ENCODE peak calls at places on chromosomes 2 and 18, in ten cellular contexts. V, X, E, R, C, A, I, O, J and T are unnamed samples.

GRCh38 chr18:70044626-70045025 is 97.0 kb upstream of the CD226 start:
- DNase-seq in V (no peak), X (no peak), E (peak; percentile 98), R (peak; percentile 79), C (peak; percentile 4), A (no peak), I (no peak), O (peak; percentile 96), J (peak; percentile 99), T (peak; percentile 59)

GRCh38 chr2:206392118-206392517 is 51.2 kb upstream of the ADAM23 start:
- DNase-seq in V (no peak), X (peak; percentile 72), E (peak; percentile 64), R (peak; percentile 57), C (peak; percentile 19), A (no peak), I (no peak), O (peak; percentile 64), J (peak; percentile 46), T (no peak)

GRCh38 chr2:39918886-39919285 is 139.8 kb upstream of the THUMPD2 start:
- DNase-seq in V (no peak), X (no peak), E (no peak), R (no peak), C (no peak), A (no peak), I (no peak), O (no peak), J (no peak), T (no peak)

GRCh38 chr2:124798551-124798950 is 773.5 kb downstream of the CNTNAP5 start:
- DNase-seq in V (no peak), X (no peak), E (no peak), R (no peak), C (no peak), A (no peak), I (no peak), O (no peak), J (no peak), T (no peak)

GRCh38 chr2:148720501-148720998 is 76.0 kb downstream of the EPC2 start:
- DNase-seq in V (no peak), X (no peak), E (no peak), R (peak; percentile 3), C (no peak), A (peak; percentile 40), I (no peak), O (peak; percentile 65), J (no peak), T (no peak)

GRCh38 chr18:50374753-50375391 is at the start of gene SKA1:
- DNase-seq in V (peak; percentile 85), X (peak; percentile 98), E (peak; percentile 94), R (peak; percentile 94), C (peak; percentile 86), A (peak; percentile 93), I (peak; percentile 95), O (peak; percentile 94), J (peak; percentile 86), T (peak; percentile 91)

GRCh38 chr2:156704612-156705011 is 268.4 kb downstream of the GPD2 start:
- DNase-seq in V (no peak), X (no peak), E (no peak), R (no peak), C (no peak), A (no peak), I (no peak), O (no peak), J (no peak), T (no peak)

GRCh38 chr2:120661551-120661950 is 74.1 kb upstream of the GLI2 start:
- DNase-seq in V (no peak), X (no peak), E (no peak), R (no peak), C (no peak), A (no peak), I (no peak), O (no peak), J (no peak), T (no peak)

GRCh38 chr2:106885981-106886915 is at the start of gene ST6GAL2:
- DNase-seq in V (no peak), X (no peak), E (no peak), R (peak; percentile 17), C (no peak), A (no peak), I (no peak), O (peak; percentile 5), J (no peak), T (no peak)

GRCh38 chr2:209917154-209917771 is 85.2 kb upstream of the RPE start:
- DNase-seq in V (no peak), X (no peak), E (no peak), R (no peak), C (no peak), A (no peak), I (no peak), O (no peak), J (no peak), T (no peak)

GRCh38 chr18:62420513-62421209 is 95.6 kb downstream of the TNFRSF11A start:
- DNase-seq in V (no peak), X (no peak), E (peak; percentile 85), R (peak; percentile 48), C (no peak), A (peak; percentile 53), I (peak; percentile 71), O (peak; percentile 78), J (peak; percentile 70), T (peak; percentile 59)

GRCh38 chr2:222196159-222196558 is 102.6 kb downstream of the PAX3 start:
- DNase-seq in V (no peak), X (no peak), E (no peak), R (no peak), C (no peak), A (no peak), I (no peak), O (no peak), J (no peak), T (no peak)

GRCh38 chr2:67625671-67626070 is 228.5 kb downstream of the ETAA1 start:
- DNase-seq in V (no peak), X (no peak), E (peak; percentile 83), R (no peak), C (no peak), A (no peak), I (no peak), O (peak; percentile 61), J (peak; percentile 89), T (peak; percentile 82)

GRCh38 chr18:58202406-58202730 is 158.3 kb downstream of the NEDD4L start:
- DNase-seq in V (no peak), X (no peak), E (peak; percentile 90), R (no peak), C (no peak), A (no peak), I (no peak), O (no peak), J (peak; percentile 48), T (peak; percentile 33)

GRCh38 chr2:48883661-48884060 is 128.1 kb upstream of the LHCGR start:
- DNase-seq in V (no peak), X (no peak), E (no peak), R (no peak), C (no peak), A (no peak), I (no peak), O (no peak), J (peak; percentile 23), T (no peak)

GRCh38 chr2:24016376-24016761 is 6.5 kb downstream of the MFSD2B start:
- DNase-seq in V (no peak), X (no peak), E (peak; percentile 34), R (no peak), C (no peak), A (no peak), I (no peak), O (no peak), J (no peak), T (peak; percentile 25)

GRCh38 chr2:190922411-190922810 is 41.8 kb downstream of the GLS start:
- DNase-seq in V (no peak), X (no peak), E (no peak), R (no peak), C (no peak), A (no peak), I (no peak), O (no peak), J (peak; percentile 77), T (no peak)

GRCh38 chr2:11416191-11416590 is 49.8 kb downstream of the E2F6 start:
- DNase-seq in V (no peak), X (no peak), E (no peak), R (no peak), C (no peak), A (no peak), I (no peak), O (no peak), J (no peak), T (no peak)

GRCh38 chr18:74892066-74892627 is 294.5 kb downstream of the ZNF407 start:
- DNase-seq in V (no peak), X (no peak), E (no peak), R (no peak), C (no peak), A (no peak), I (no peak), O (no peak), J (no peak), T (no peak)

GRCh38 chr18:49917742-49918141 is 104.4 kb upstream of the ACAA2 start:
- DNase-seq in V (no peak), X (no peak), E (no peak), R (no peak), C (no peak), A (no peak), I (no peak), O (no peak), J (no peak), T (no peak)

GRCh38 chr2:230666885-230667712 is 45.5 kb upstream of the CAB39 start:
- DNase-seq in V (no peak), X (peak; percentile 9), E (peak; percentile 86), R (no peak), C (peak; percentile 57), A (no peak), I (no peak), O (peak; percentile 13), J (peak; percentile 35), T (peak; percentile 92)